ENCODE peak calls at places on chromosomes 2 and 18, in ten cellular contexts. D is non-pigmented ciliary epithelial cell, F is kidney epithelial cell, Q is AG04450, T is EL, K is HT1080, S is NCI-H1694, G is pancreas, Y is 8988T, Z is naive B cell. O is an unnamed sample.

GRCh38 chr2:111946294-111947114 is 48.1 kb downstream of the MERTK start:
- DNase-seq in D (peak), F (peak), Q (peak), T (peak), K (peak), S (no peak), G (peak), Y (no peak), Z (no peak), O (peak)

GRCh38 chr2:74548919-74549684 is 4.6 kb downstream of the LOXL3 start:
- DNase-seq in D (no peak), F (no peak), Q (no peak), T (peak), K (no peak), S (no peak), G (peak), Y (peak), Z (no peak), O (peak)

GRCh38 chr2:197399887-197400540 is 34.8 kb downstream of the SF3B1 start:
- DNase-seq in D (no peak), F (no peak), Q (no peak), T (peak), K (no peak), S (no peak), G (no peak), Y (no peak), Z (no peak), O (no peak)

GRCh38 chr18:9545029-9545428 is 69.3 kb downstream of the PPP4R1 start:
- DNase-seq in D (no peak), F (no peak), Q (no peak), T (no peak), K (no peak), S (no peak), G (no peak), Y (no peak), Z (no peak), O (no peak)

GRCh38 chr2:41774011-41774605 is 273.7 kb upstream of the PKDCC start:
- DNase-seq in D (no peak), F (no peak), Q (no peak), T (no peak), K (no peak), S (no peak), G (no peak), Y (no peak), Z (no peak), O (no peak)

GRCh38 chr2:16908671-16909070 is 243.0 kb upstream of the CYRIA start:
- DNase-seq in D (no peak), F (no peak), Q (no peak), T (no peak), K (peak), S (no peak), G (no peak), Y (no peak), Z (no peak), O (no peak)

GRCh38 chr18:79459946-79460345 is 64.2 kb downstream of the NFATC1 start:
- DNase-seq in D (no peak), F (no peak), Q (no peak), T (no peak), K (peak), S (no peak), G (no peak), Y (no peak), Z (no peak), O (no peak)

GRCh38 chr2:128486640-128487375 is 168.1 kb upstream of the HS6ST1 start:
- DNase-seq in D (no peak), F (no peak), Q (no peak), T (no peak), K (no peak), S (no peak), G (no peak), Y (no peak), Z (no peak), O (no peak)

GRCh38 chr2:60260646-60261296 is 292.7 kb downstream of the BCL11A start:
- DNase-seq in D (no peak), F (peak), Q (no peak), T (peak), K (peak), S (no peak), G (no peak), Y (peak), Z (no peak), O (no peak)

GRCh38 chr2:101815739-101816391 is 118.4 kb downstream of the MAP4K4 start:
- DNase-seq in D (no peak), F (no peak), Q (no peak), T (no peak), K (no peak), S (no peak), G (no peak), Y (no peak), Z (no peak), O (no peak)

GRCh38 chr18:304887-305529 is 37.2 kb upstream of the THOC1 start:
- DNase-seq in D (no peak), F (no peak), Q (no peak), T (no peak), K (no peak), S (no peak), G (no peak), Y (no peak), Z (no peak), O (no peak)

GRCh38 chr2:173874003-173874898 is 90.9 kb downstream of the SP3 start:
- DNase-seq in D (no peak), F (no peak), Q (no peak), T (no peak), K (no peak), S (no peak), G (no peak), Y (no peak), Z (no peak), O (no peak)

GRCh38 chr18:61335737-61336555 is 2.7 kb downstream of the CDH20 start:
- DNase-seq in D (no peak), F (no peak), Q (no peak), T (no peak), K (no peak), S (no peak), G (no peak), Y (no peak), Z (no peak), O (no peak)

GRCh38 chr2:216217904-216218260 is 108.7 kb downstream of the XRCC5 start:
- DNase-seq in D (no peak), F (no peak), Q (no peak), T (no peak), K (no peak), S (no peak), G (no peak), Y (no peak), Z (no peak), O (no peak)

GRCh38 chr2:141393214-141393545 is 737.6 kb downstream of the LRP1B start:
- DNase-seq in D (peak), F (no peak), Q (no peak), T (peak), K (peak), S (no peak), G (no peak), Y (no peak), Z (no peak), O (no peak)

GRCh38 chr2:95552911-95553310 is 38.9 kb upstream of the TRIM43 start:
- DNase-seq in D (no peak), F (no peak), Q (no peak), T (peak), K (no peak), S (peak), G (no peak), Y (no peak), Z (no peak), O (no peak)

GRCh38 chr18:59021500-59021899 is 118.2 kb upstream of the SEC11C start:
- DNase-seq in D (no peak), F (no peak), Q (no peak), T (no peak), K (no peak), S (no peak), G (no peak), Y (no peak), Z (no peak), O (no peak)

GRCh38 chr2:218396688-218397501 is 2.8 kb upstream of the CTDSP1 start:
- DNase-seq in D (no peak), F (no peak), Q (no peak), T (peak), K (peak), S (peak), G (peak), Y (peak), Z (peak), O (peak)

GRCh38 chr2:60699617-60700016 is 56.5 kb upstream of the PAPOLG start:
- DNase-seq in D (no peak), F (no peak), Q (no peak), T (no peak), K (no peak), S (no peak), G (no peak), Y (no peak), Z (no peak), O (no peak)

GRCh38 chr2:191020742-191021381 is 6.9 kb upstream of the STAT1 start:
- DNase-seq in D (no peak), F (no peak), Q (peak), T (peak), K (peak), S (no peak), G (peak), Y (no peak), Z (no peak), O (no peak)

GRCh38 chr2:44944102-44944951 is 2.8 kb downstream of the SIX3 start:
- DNase-seq in D (no peak), F (no peak), Q (no peak), T (no peak), K (no peak), S (no peak), G (no peak), Y (no peak), Z (no peak), O (no peak)

GRCh38 chr18:63271881-63272299 is 47.7 kb downstream of the BCL2 start:
- DNase-seq in D (no peak), F (no peak), Q (no peak), T (no peak), K (no peak), S (no peak), G (no peak), Y (no peak), Z (no peak), O (no peak)

GRCh38 chr18:79105455-79105854 is 36.3 kb downstream of the ATP9B start:
- DNase-seq in D (no peak), F (no peak), Q (no peak), T (no peak), K (no peak), S (no peak), G (no peak), Y (no peak), Z (no peak), O (no peak)

GRCh38 chr2:173657996-173658717 is 303.5 kb downstream of the CDCA7 start:
- DNase-seq in D (peak), F (peak), Q (peak), T (peak), K (peak), S (peak), G (no peak), Y (peak), Z (no peak), O (no peak)

GRCh38 chr18:12861637-12862036 is 22.4 kb downstream of the PTPN2 start:
- DNase-seq in D (no peak), F (no peak), Q (no peak), T (no peak), K (no peak), S (no peak), G (no peak), Y (no peak), Z (no peak), O (no peak)

O was measured in HuH-7.5.